ENCODE peak calls at places on chromosomes 3 and 15, in five cellular contexts. One of them, this sample, is unnamed. For H3K4me1, H3K36me3 and H3K9me3, the result is how much of the 10 kb centered on the place peaks cover.

GRCh38 chr3:173398111-173398479 is 551 bp downstream of the NLGN1 start:
- DNase-seq in stomach: no peak
- DNase-seq in left ventricle myocardium inferior: no peak
- DNase-seq in endodermal cell: no peak
- DNase-seq in cardiac muscle cell: peak
- DNase-seq in this sample: no peak

GRCh38 chr3:8659242-8659641 is 14.6 kb upstream of the SSUH2 start:
- DNase-seq in stomach: no peak
- DNase-seq in left ventricle myocardium inferior: no peak
- DNase-seq in endodermal cell: peak
- DNase-seq in cardiac muscle cell: no peak
- DNase-seq in this sample: no peak

GRCh38 chr3:155890671-155891190 is 20.3 kb downstream of the GMPS start:
- DNase-seq in stomach: no peak
- DNase-seq in left ventricle myocardium inferior: no peak
- DNase-seq in endodermal cell: no peak
- DNase-seq in cardiac muscle cell: no peak
- DNase-seq in this sample: no peak

GRCh38 chr15:41474941-41475340 is 18.7 kb upstream of the ITPKA start:
- DNase-seq in stomach: peak
- DNase-seq in left ventricle myocardium inferior: no peak
- DNase-seq in endodermal cell: no peak
- DNase-seq in cardiac muscle cell: no peak
- DNase-seq in this sample: no peak

GRCh38 chr15:66570842-66571241 is 5.0 kb upstream of the LCTL start:
- DNase-seq in stomach: no peak
- DNase-seq in left ventricle myocardium inferior: no peak
- DNase-seq in endodermal cell: no peak
- DNase-seq in cardiac muscle cell: no peak
- DNase-seq in this sample: no peak

GRCh38 chr15:93028632-93029612 is 60.1 kb downstream of the RGMA start:
- DNase-seq in stomach: peak
- DNase-seq in left ventricle myocardium inferior: peak
- DNase-seq in endodermal cell: peak
- DNase-seq in cardiac muscle cell: no peak
- DNase-seq in this sample: peak

GRCh38 chr15:31465083-31465955 is 138.7 kb downstream of the KLF13 start:
- DNase-seq in stomach: peak
- DNase-seq in left ventricle myocardium inferior: no peak
- DNase-seq in endodermal cell: peak
- DNase-seq in cardiac muscle cell: no peak
- DNase-seq in this sample: peak

GRCh38 chr15:91904942-91905341 is 51.4 kb downstream of the SLCO3A1 start:
- DNase-seq in stomach: no peak
- DNase-seq in left ventricle myocardium inferior: no peak
- DNase-seq in endodermal cell: no peak
- DNase-seq in cardiac muscle cell: no peak
- DNase-seq in this sample: no peak

GRCh38 chr3:111539351-111540331 is 2.4 kb upstream of the CD96 start:
- DNase-seq in stomach: peak
- DNase-seq in left ventricle myocardium inferior: peak
- DNase-seq in endodermal cell: peak
- DNase-seq in cardiac muscle cell: peak
- DNase-seq in this sample: no peak

GRCh38 chr3:31321620-31322019 is 211.1 kb upstream of the STT3B start:
- DNase-seq in stomach: no peak
- DNase-seq in left ventricle myocardium inferior: no peak
- DNase-seq in endodermal cell: no peak
- DNase-seq in cardiac muscle cell: no peak
- DNase-seq in this sample: no peak

GRCh38 chr15:40953713-40954074 is 423 bp downstream of the CHAC1 start:
- DNase-seq in stomach: no peak
- DNase-seq in left ventricle myocardium inferior: no peak
- DNase-seq in endodermal cell: no peak
- DNase-seq in cardiac muscle cell: peak
- DNase-seq in this sample: no peak

GRCh38 chr3:69866988-69867720 is 127.9 kb downstream of the MITF start:
- DNase-seq in stomach: no peak
- DNase-seq in left ventricle myocardium inferior: no peak
- DNase-seq in endodermal cell: no peak
- DNase-seq in cardiac muscle cell: no peak
- DNase-seq in this sample: no peak

GRCh38 chr15:59119625-59120024 is 14.7 kb downstream of the CCNB2 start:
- DNase-seq in stomach: no peak
- DNase-seq in left ventricle myocardium inferior: no peak
- DNase-seq in endodermal cell: no peak
- DNase-seq in cardiac muscle cell: no peak
- DNase-seq in this sample: no peak

GRCh38 chr3:194443911-194444310 is 42.9 kb downstream of the ATP13A3 start:
- DNase-seq in stomach: no peak
- DNase-seq in left ventricle myocardium inferior: no peak
- DNase-seq in endodermal cell: no peak
- DNase-seq in cardiac muscle cell: no peak
- DNase-seq in this sample: no peak

GRCh38 chr3:166284994-166285393 is 447.8 kb upstream of the BCHE start:
- DNase-seq in stomach: no peak
- DNase-seq in left ventricle myocardium inferior: no peak
- DNase-seq in endodermal cell: no peak
- DNase-seq in cardiac muscle cell: no peak
- DNase-seq in this sample: no peak

GRCh38 chr3:175316799-175317198 is 457.7 kb downstream of the NAALADL2 start:
- DNase-seq in stomach: no peak
- DNase-seq in left ventricle myocardium inferior: no peak
- DNase-seq in endodermal cell: no peak
- DNase-seq in cardiac muscle cell: no peak
- DNase-seq in this sample: no peak

GRCh38 chr15:69299451-69300128 is 878 bp downstream of the PAQR5 start:
- DNase-seq in stomach: no peak
- DNase-seq in left ventricle myocardium inferior: no peak
- DNase-seq in endodermal cell: peak
- DNase-seq in cardiac muscle cell: no peak
- DNase-seq in this sample: no peak

GRCh38 chr3:17942856-17943255 is 200.4 kb upstream of the TBC1D5 start:
- DNase-seq in stomach: no peak
- DNase-seq in left ventricle myocardium inferior: no peak
- DNase-seq in endodermal cell: no peak
- DNase-seq in cardiac muscle cell: no peak
- DNase-seq in this sample: no peak

GRCh38 chr3:123586966-123587365 is 2.1 kb upstream of the HACD2 start:
- DNase-seq in stomach: no peak
- DNase-seq in left ventricle myocardium inferior: no peak
- DNase-seq in endodermal cell: no peak
- DNase-seq in cardiac muscle cell: peak
- DNase-seq in this sample: no peak

GRCh38 chr3:186411994-186412393 is 50.0 kb upstream of the DGKG start:
- DNase-seq in stomach: peak
- DNase-seq in left ventricle myocardium inferior: no peak
- DNase-seq in endodermal cell: no peak
- DNase-seq in cardiac muscle cell: no peak
- DNase-seq in this sample: no peak

GRCh38 chr15:78313383-78313782 is 14.0 kb upstream of the SKIC8 start:
- DNase-seq in stomach: no peak
- DNase-seq in left ventricle myocardium inferior: no peak
- DNase-seq in endodermal cell: no peak
- DNase-seq in cardiac muscle cell: no peak
- DNase-seq in this sample: no peak

GRCh38 chr15:93141373-93141790 is 52.4 kb upstream of the RGMA start:
- DNase-seq in stomach: no peak
- DNase-seq in left ventricle myocardium inferior: no peak
- DNase-seq in endodermal cell: no peak
- DNase-seq in cardiac muscle cell: no peak
- DNase-seq in this sample: no peak

GRCh38 chr3:11619946-11620652 is 23.6 kb downstream of the VGLL4 start:
- DNase-seq in stomach: no peak
- DNase-seq in left ventricle myocardium inferior: no peak
- DNase-seq in endodermal cell: no peak
- DNase-seq in cardiac muscle cell: no peak
- DNase-seq in this sample: no peak

GRCh38 chr15:83284563-83285283 is at the start of gene BNC1:
- DNase-seq in stomach: no peak
- DNase-seq in left ventricle myocardium inferior: no peak
- DNase-seq in endodermal cell: peak
- DNase-seq in cardiac muscle cell: peak
- DNase-seq in this sample: no peak

GRCh38 chr15:63715818-63716217 is 117.9 kb downstream of the HERC1 start:
- DNase-seq in stomach: no peak
- DNase-seq in left ventricle myocardium inferior: no peak
- DNase-seq in endodermal cell: no peak
- DNase-seq in cardiac muscle cell: no peak
- DNase-seq in this sample: no peak

GRCh38 chr3:78825858-78826215 is 942.0 kb downstream of the ROBO1 start:
- DNase-seq in stomach: no peak
- DNase-seq in left ventricle myocardium inferior: no peak
- DNase-seq in endodermal cell: no peak
- DNase-seq in cardiac muscle cell: no peak
- DNase-seq in this sample: no peak

GRCh38 chr3:174529298-174529697 is 329.8 kb upstream of the NAALADL2 start:
- DNase-seq in stomach: no peak
- DNase-seq in left ventricle myocardium inferior: no peak
- DNase-seq in endodermal cell: peak
- DNase-seq in cardiac muscle cell: no peak
- DNase-seq in this sample: no peak

GRCh38 chr15:78204351-78205309 is 29.7 kb downstream of the ACSBG1 start:
- DNase-seq in stomach: peak
- DNase-seq in left ventricle myocardium inferior: peak
- DNase-seq in endodermal cell: peak
- DNase-seq in cardiac muscle cell: no peak
- DNase-seq in this sample: peak

GRCh38 chr3:23856286-23856685 is 50.5 kb downstream of the UBE2E1 start:
- DNase-seq in stomach: no peak
- DNase-seq in left ventricle myocardium inferior: no peak
- DNase-seq in endodermal cell: no peak
- DNase-seq in cardiac muscle cell: no peak
- DNase-seq in this sample: no peak

GRCh38 chr3:182650568-182651128 is 142.7 kb upstream of the ATP11B start:
- DNase-seq in stomach: no peak
- DNase-seq in left ventricle myocardium inferior: no peak
- DNase-seq in endodermal cell: no peak
- DNase-seq in cardiac muscle cell: no peak
- DNase-seq in this sample: no peak

GRCh38 chr3:117600666-117601065 is 891.1 kb downstream of the TUSC7 start:
- DNase-seq in stomach: no peak
- DNase-seq in left ventricle myocardium inferior: no peak
- DNase-seq in endodermal cell: no peak
- DNase-seq in cardiac muscle cell: no peak
- DNase-seq in this sample: no peak

DNA sequence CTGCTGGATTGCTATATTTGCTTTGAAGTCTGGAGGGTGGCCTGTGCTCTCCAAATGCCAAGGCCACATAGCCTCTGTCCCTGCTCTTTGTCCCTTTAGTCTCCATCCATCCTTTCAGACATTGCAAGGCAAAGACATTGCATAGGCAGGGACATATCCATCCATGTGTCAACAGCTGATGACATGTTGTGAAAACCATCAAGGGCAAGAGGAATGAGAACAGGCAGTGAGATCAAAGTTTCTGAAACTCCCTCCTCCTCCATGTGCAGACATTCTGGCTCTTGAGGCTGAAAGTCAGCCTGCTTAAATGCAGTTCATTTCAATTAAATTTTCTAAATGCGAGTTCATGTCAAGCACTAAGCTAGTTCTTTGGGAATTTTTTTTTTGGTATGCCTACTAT is 135.2 kb upstream of the CTNNB1 start:
- DNase-seq in stomach: no peak
- DNase-seq in left ventricle myocardium inferior: no peak
- DNase-seq in endodermal cell: no peak
- DNase-seq in cardiac muscle cell: no peak
- DNase-seq in this sample: no peak
- H3K4me1 ChIP-seq in stomach: under half
- H3K4me1 ChIP-seq in left ventricle myocardium inferior: under half
- H3K4me1 ChIP-seq in endodermal cell: under half
- H3K4me1 ChIP-seq in cardiac muscle cell: under half
- H3K4me1 ChIP-seq in this sample: under half

DNA sequence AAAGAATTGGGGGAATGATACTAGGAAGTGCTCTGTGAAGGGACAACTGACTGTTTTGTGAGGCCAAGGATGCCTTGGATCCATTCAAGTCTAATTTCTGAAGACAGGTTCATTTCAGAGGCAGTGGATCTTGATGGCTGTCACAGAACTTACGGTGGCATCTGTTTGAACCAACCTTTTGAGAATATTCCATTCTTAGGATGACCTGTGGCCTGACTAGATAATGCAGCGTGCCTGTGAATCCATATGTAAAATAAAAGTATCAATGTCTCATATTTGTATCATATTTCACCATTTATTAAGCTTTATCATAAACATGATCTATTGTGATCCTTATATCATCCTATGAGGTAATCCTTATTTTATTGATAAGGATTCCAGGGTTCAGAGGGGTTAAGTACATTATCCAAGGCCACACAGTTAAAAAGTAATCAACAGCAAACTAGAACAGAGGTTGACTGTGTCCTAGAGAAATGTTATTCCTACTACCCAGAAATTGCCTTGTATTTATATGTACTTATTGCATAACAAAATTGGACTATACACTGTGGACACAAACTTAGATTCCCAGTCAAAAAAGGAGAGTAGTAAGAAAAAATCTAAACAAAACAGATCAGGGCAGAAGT is 34.3 kb downstream of the IL1RAP start:
- DNase-seq in stomach: no peak
- DNase-seq in left ventricle myocardium inferior: no peak
- DNase-seq in endodermal cell: no peak
- DNase-seq in cardiac muscle cell: no peak
- DNase-seq in this sample: no peak
- H3K36me3 ChIP-seq in stomach: under half
- H3K36me3 ChIP-seq in left ventricle myocardium inferior: under half
- H3K36me3 ChIP-seq in endodermal cell: under half
- H3K36me3 ChIP-seq in cardiac muscle cell: under half
- H3K36me3 ChIP-seq in this sample: under half

DNA sequence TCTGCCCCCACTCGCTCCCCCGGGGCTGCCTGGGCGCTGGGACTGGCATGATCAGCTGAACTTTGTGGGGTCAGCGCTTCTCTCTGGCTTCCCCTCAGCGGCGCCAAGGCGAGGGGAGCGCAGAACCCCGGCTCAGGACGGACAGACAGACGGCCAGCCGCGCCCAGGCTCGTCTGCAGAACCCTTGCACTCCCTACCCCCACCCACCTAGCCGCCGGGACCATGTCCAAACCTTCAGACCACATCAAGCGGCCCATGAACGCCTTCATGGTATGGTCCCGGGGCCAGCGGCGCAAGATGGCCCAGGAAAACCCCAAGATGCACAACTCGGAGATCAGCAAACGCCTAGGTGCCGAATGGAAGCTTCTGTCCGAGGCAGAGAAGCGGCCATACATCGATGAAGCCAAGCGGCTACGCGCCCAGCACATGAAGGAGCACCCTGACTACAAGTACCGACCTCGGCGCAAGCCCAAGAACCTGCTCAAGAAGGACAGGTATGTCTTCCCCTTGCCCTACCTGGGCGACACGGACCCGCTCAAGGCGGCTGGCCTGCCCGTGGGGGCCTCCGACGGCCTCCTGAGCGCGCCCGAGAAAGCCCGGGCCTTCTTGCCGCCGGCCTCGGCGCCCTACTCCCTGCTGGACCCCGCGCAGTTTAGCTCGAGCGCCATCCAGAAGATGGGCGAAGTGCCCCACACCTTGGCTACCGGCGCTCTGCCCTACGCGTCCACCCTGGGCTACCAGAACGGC is 621 bp downstream of the SOX14 start:
- DNase-seq in stomach: no peak
- DNase-seq in left ventricle myocardium inferior: no peak
- DNase-seq in endodermal cell: peak
- DNase-seq in cardiac muscle cell: no peak
- DNase-seq in this sample: no peak
- H3K9me3 ChIP-seq in stomach: under half
- H3K9me3 ChIP-seq in left ventricle myocardium inferior: under half
- H3K9me3 ChIP-seq in endodermal cell: under half
- H3K9me3 ChIP-seq in cardiac muscle cell: under half
- H3K9me3 ChIP-seq in this sample: under half

GRCh38 chr3:191070201-191070600 is 128.8 kb upstream of the OSTN start:
- DNase-seq in stomach: no peak
- DNase-seq in left ventricle myocardium inferior: no peak
- DNase-seq in endodermal cell: no peak
- DNase-seq in cardiac muscle cell: no peak
- DNase-seq in this sample: no peak
- H3K4me1 ChIP-seq in stomach: under half
- H3K4me1 ChIP-seq in left ventricle myocardium inferior: under half
- H3K4me1 ChIP-seq in endodermal cell: under half
- H3K4me1 ChIP-seq in cardiac muscle cell: under half
- H3K4me1 ChIP-seq in this sample: under half